ENCODE peak calls at places on chromosomes 11 and 22, in eight cellular contexts. One of them, this sample, is unnamed.

GRCh38 chr11:116070555-116070954 is 566.3 kb upstream of the CADM1 start:
- DNase-seq in stimulated activated CD4-positive, alpha-beta T cell treated with anti-CD3 and anti-CD28 coated beads, TNF-alpha, amount 100 ng/mL, for 48 hours: no peak
- DNase-seq in amygdala: no peak
- DNase-seq in mucosa of descending colon: no peak
- DNase-seq in AG04450: no peak
- DNase-seq in ELR: no peak
- DNase-seq in NCI-H345: no peak
- DNase-seq in activated naive CD8-positive, alpha-beta T cell treated with anti-CD3 and anti-CD28 coated beads, Interleukin-2, amount 50 U/mL, for 24 hours: no peak
- DNase-seq in this sample: no peak

GRCh38 chr11:116188350-116188749 is 584.4 kb downstream of the BUD13 start:
- DNase-seq in stimulated activated CD4-positive, alpha-beta T cell treated with anti-CD3 and anti-CD28 coated beads, TNF-alpha, amount 100 ng/mL, for 48 hours: no peak
- DNase-seq in activated naive CD8-positive, alpha-beta T cell treated with anti-CD3 and anti-CD28 coated beads, Interleukin-2, amount 50 U/mL, for 24 hours: no peak
- DNase-seq in ELR: no peak
- DNase-seq in mucosa of descending colon: no peak
- DNase-seq in amygdala: no peak
- DNase-seq in NCI-H345: no peak
- DNase-seq in AG04450: no peak
- DNase-seq in this sample: no peak

GRCh38 chr11:120471131-120471530 is 40.4 kb upstream of the GRIK4 start:
- DNase-seq in ELR: peak
- DNase-seq in amygdala: no peak
- DNase-seq in stimulated activated CD4-positive, alpha-beta T cell treated with anti-CD3 and anti-CD28 coated beads, TNF-alpha, amount 100 ng/mL, for 48 hours: no peak
- DNase-seq in AG04450: peak
- DNase-seq in NCI-H345: no peak
- DNase-seq in mucosa of descending colon: no peak
- DNase-seq in activated naive CD8-positive, alpha-beta T cell treated with anti-CD3 and anti-CD28 coated beads, Interleukin-2, amount 50 U/mL, for 24 hours: no peak
- DNase-seq in this sample: peak

GRCh38 chr11:1761857-1762536 is 1.7 kb downstream of the CTSD start:
- DNase-seq in mucosa of descending colon: peak
- DNase-seq in amygdala: no peak
- DNase-seq in AG04450: no peak
- DNase-seq in ELR: peak
- DNase-seq in activated naive CD8-positive, alpha-beta T cell treated with anti-CD3 and anti-CD28 coated beads, Interleukin-2, amount 50 U/mL, for 24 hours: no peak
- DNase-seq in NCI-H345: no peak
- DNase-seq in stimulated activated CD4-positive, alpha-beta T cell treated with anti-CD3 and anti-CD28 coated beads, TNF-alpha, amount 100 ng/mL, for 48 hours: no peak
- DNase-seq in this sample: no peak

GRCh38 chr11:47028530-47029093 is 92.1 kb downstream of the CSTPP1 start:
- DNase-seq in AG04450: no peak
- DNase-seq in NCI-H345: no peak
- DNase-seq in stimulated activated CD4-positive, alpha-beta T cell treated with anti-CD3 and anti-CD28 coated beads, TNF-alpha, amount 100 ng/mL, for 48 hours: no peak
- DNase-seq in amygdala: no peak
- DNase-seq in mucosa of descending colon: no peak
- DNase-seq in ELR: peak
- DNase-seq in activated naive CD8-positive, alpha-beta T cell treated with anti-CD3 and anti-CD28 coated beads, Interleukin-2, amount 50 U/mL, for 24 hours: no peak
- DNase-seq in this sample: no peak

GRCh38 chr11:28107331-28107725 is 628 bp downstream of the KIF18A start:
- DNase-seq in amygdala: no peak
- DNase-seq in ELR: peak
- DNase-seq in stimulated activated CD4-positive, alpha-beta T cell treated with anti-CD3 and anti-CD28 coated beads, TNF-alpha, amount 100 ng/mL, for 48 hours: no peak
- DNase-seq in AG04450: no peak
- DNase-seq in activated naive CD8-positive, alpha-beta T cell treated with anti-CD3 and anti-CD28 coated beads, Interleukin-2, amount 50 U/mL, for 24 hours: peak
- DNase-seq in mucosa of descending colon: no peak
- DNase-seq in NCI-H345: no peak
- DNase-seq in this sample: no peak

GRCh38 chr11:93490996-93491618 is 52.1 kb downstream of the SMCO4 start:
- DNase-seq in stimulated activated CD4-positive, alpha-beta T cell treated with anti-CD3 and anti-CD28 coated beads, TNF-alpha, amount 100 ng/mL, for 48 hours: no peak
- DNase-seq in activated naive CD8-positive, alpha-beta T cell treated with anti-CD3 and anti-CD28 coated beads, Interleukin-2, amount 50 U/mL, for 24 hours: no peak
- DNase-seq in ELR: no peak
- DNase-seq in AG04450: no peak
- DNase-seq in NCI-H345: no peak
- DNase-seq in amygdala: no peak
- DNase-seq in mucosa of descending colon: no peak
- DNase-seq in this sample: no peak

GRCh38 chr11:36000616-36001190 is 56.8 kb downstream of the LDLRAD3 start:
- DNase-seq in NCI-H345: peak
- DNase-seq in ELR: no peak
- DNase-seq in stimulated activated CD4-positive, alpha-beta T cell treated with anti-CD3 and anti-CD28 coated beads, TNF-alpha, amount 100 ng/mL, for 48 hours: no peak
- DNase-seq in activated naive CD8-positive, alpha-beta T cell treated with anti-CD3 and anti-CD28 coated beads, Interleukin-2, amount 50 U/mL, for 24 hours: no peak
- DNase-seq in amygdala: no peak
- DNase-seq in mucosa of descending colon: no peak
- DNase-seq in AG04450: no peak
- DNase-seq in this sample: no peak

GRCh38 chr11:106447631-106448191 is 370.2 kb downstream of the AASDHPPT start:
- DNase-seq in stimulated activated CD4-positive, alpha-beta T cell treated with anti-CD3 and anti-CD28 coated beads, TNF-alpha, amount 100 ng/mL, for 48 hours: no peak
- DNase-seq in AG04450: no peak
- DNase-seq in mucosa of descending colon: no peak
- DNase-seq in amygdala: no peak
- DNase-seq in NCI-H345: no peak
- DNase-seq in ELR: no peak
- DNase-seq in activated naive CD8-positive, alpha-beta T cell treated with anti-CD3 and anti-CD28 coated beads, Interleukin-2, amount 50 U/mL, for 24 hours: no peak
- DNase-seq in this sample: no peak

GRCh38 chr11:108871867-108872266 is 207.0 kb downstream of the DDX10 start:
- DNase-seq in ELR: no peak
- DNase-seq in NCI-H345: no peak
- DNase-seq in stimulated activated CD4-positive, alpha-beta T cell treated with anti-CD3 and anti-CD28 coated beads, TNF-alpha, amount 100 ng/mL, for 48 hours: no peak
- DNase-seq in activated naive CD8-positive, alpha-beta T cell treated with anti-CD3 and anti-CD28 coated beads, Interleukin-2, amount 50 U/mL, for 24 hours: no peak
- DNase-seq in amygdala: no peak
- DNase-seq in AG04450: no peak
- DNase-seq in mucosa of descending colon: no peak
- DNase-seq in this sample: no peak

GRCh38 chr11:85845052-85845631 is 10.0 kb upstream of the CCDC83 start:
- DNase-seq in NCI-H345: no peak
- DNase-seq in stimulated activated CD4-positive, alpha-beta T cell treated with anti-CD3 and anti-CD28 coated beads, TNF-alpha, amount 100 ng/mL, for 48 hours: no peak
- DNase-seq in mucosa of descending colon: no peak
- DNase-seq in AG04450: no peak
- DNase-seq in amygdala: no peak
- DNase-seq in ELR: peak
- DNase-seq in activated naive CD8-positive, alpha-beta T cell treated with anti-CD3 and anti-CD28 coated beads, Interleukin-2, amount 50 U/mL, for 24 hours: no peak
- DNase-seq in this sample: no peak

GRCh38 chr11:78798567-78799170 is 224.0 kb upstream of the NARS2 start:
- DNase-seq in ELR: peak
- DNase-seq in amygdala: peak
- DNase-seq in AG04450: no peak
- DNase-seq in mucosa of descending colon: peak
- DNase-seq in NCI-H345: peak
- DNase-seq in activated naive CD8-positive, alpha-beta T cell treated with anti-CD3 and anti-CD28 coated beads, Interleukin-2, amount 50 U/mL, for 24 hours: peak
- DNase-seq in stimulated activated CD4-positive, alpha-beta T cell treated with anti-CD3 and anti-CD28 coated beads, TNF-alpha, amount 100 ng/mL, for 48 hours: no peak
- DNase-seq in this sample: peak

GRCh38 chr22:49699476-49699875 is 128.2 kb downstream of the BRD1 start:
- DNase-seq in ELR: no peak
- DNase-seq in activated naive CD8-positive, alpha-beta T cell treated with anti-CD3 and anti-CD28 coated beads, Interleukin-2, amount 50 U/mL, for 24 hours: no peak
- DNase-seq in NCI-H345: no peak
- DNase-seq in amygdala: no peak
- DNase-seq in stimulated activated CD4-positive, alpha-beta T cell treated with anti-CD3 and anti-CD28 coated beads, TNF-alpha, amount 100 ng/mL, for 48 hours: no peak
- DNase-seq in AG04450: no peak
- DNase-seq in mucosa of descending colon: no peak
- DNase-seq in this sample: no peak

GRCh38 chr11:69280451-69280850 is 13.5 kb upstream of the MYEOV start:
- DNase-seq in ELR: peak
- DNase-seq in amygdala: no peak
- DNase-seq in activated naive CD8-positive, alpha-beta T cell treated with anti-CD3 and anti-CD28 coated beads, Interleukin-2, amount 50 U/mL, for 24 hours: no peak
- DNase-seq in AG04450: no peak
- DNase-seq in NCI-H345: no peak
- DNase-seq in mucosa of descending colon: no peak
- DNase-seq in stimulated activated CD4-positive, alpha-beta T cell treated with anti-CD3 and anti-CD28 coated beads, TNF-alpha, amount 100 ng/mL, for 48 hours: no peak
- DNase-seq in this sample: peak

GRCh38 chr11:64455436-64456261 is 96.7 kb downstream of the RPS6KA4 start:
- DNase-seq in ELR: no peak
- DNase-seq in activated naive CD8-positive, alpha-beta T cell treated with anti-CD3 and anti-CD28 coated beads, Interleukin-2, amount 50 U/mL, for 24 hours: no peak
- DNase-seq in NCI-H345: no peak
- DNase-seq in mucosa of descending colon: no peak
- DNase-seq in AG04450: no peak
- DNase-seq in stimulated activated CD4-positive, alpha-beta T cell treated with anti-CD3 and anti-CD28 coated beads, TNF-alpha, amount 100 ng/mL, for 48 hours: no peak
- DNase-seq in amygdala: no peak
- DNase-seq in this sample: no peak